ENCODE peak calls at places on chromosomes 4 and X, in five cellular contexts. V, T, P, F and A are unnamed samples.

GRCh38 chr4:16626945-16627344 is 271.5 kb downstream of the LDB2 start:
- DNase-seq in T (no peak), F (no peak), P (no peak), V (no peak), A (no peak)

GRCh38 chr4:4541040-4541631 is 712 bp downstream of the STX18 start:
- DNase-seq in F (no peak), V (no peak), P (no peak), T (no peak), A (peak)

GRCh38 chr4:105140684-105141490 is 5.8 kb upstream of the TET2 start:
- DNase-seq in P (no peak), F (peak), T (no peak), V (no peak), A (peak)

GRCh38 chr4:164615964-164616363 is 138.0 kb upstream of the SMIM31 start:
- DNase-seq in V (no peak), T (no peak), F (no peak), P (no peak), A (no peak)

GRCh38 chr4:137608085-137608484 is 75.8 kb upstream of the PCDH18 start:
- DNase-seq in T (no peak), P (no peak), V (no peak), F (no peak), A (no peak)

GRCh38 chr4:130368668-130369067 is 1272.7 kb downstream of the C4orf33 start:
- DNase-seq in V (no peak), T (no peak), F (no peak), P (no peak), A (no peak)

GRCh38 chrX:41491267-41492004 is 44.3 kb downstream of the NYX start:
- DNase-seq in V (no peak), P (no peak), T (no peak), F (peak), A (no peak)

GRCh38 chrX:23841847-23842522 is 59.0 kb downstream of the SAT1 start:
- DNase-seq in F (no peak), V (no peak), T (no peak), P (no peak), A (no peak)

GRCh38 chr4:163609046-163609445 is 114.6 kb downstream of the TMA16 start:
- DNase-seq in F (no peak), T (no peak), P (no peak), V (no peak), A (no peak)

GRCh38 chr4:148173397-148174017 is 268.7 kb downstream of the NR3C2 start:
- DNase-seq in T (no peak), V (no peak), F (no peak), P (no peak), A (no peak)

GRCh38 chr4:80197601-80198444 is 520 bp downstream of the PRDM8 start:
- DNase-seq in P (no peak), V (no peak), T (no peak), F (no peak), A (peak)

GRCh38 chr4:159443975-159444374 is 341.1 kb downstream of the RAPGEF2 start:
- DNase-seq in P (no peak), F (no peak), V (no peak), T (no peak), A (no peak)

GRCh38 chr4:52107336-52107735 is 56.2 kb downstream of the SPATA18 start:
- DNase-seq in V (no peak), P (no peak), F (no peak), T (no peak), A (no peak)

GRCh38 chrX:53595266-53595810 is 91.2 kb downstream of the HUWE1 start:
- DNase-seq in V (no peak), P (no peak), F (no peak), T (no peak), A (no peak)

GRCh38 chrX:7242613-7243012 is 94.7 kb upstream of the PUDP start:
- DNase-seq in F (no peak), P (no peak), V (no peak), T (no peak), A (no peak)

GRCh38 chrX:135984220-135984619 is 1.0 kb upstream of the SLC9A6 start:
- DNase-seq in F (no peak), T (no peak), P (no peak), V (no peak), A (no peak)

GRCh38 chrX:135988245-135988644 is 3.0 kb downstream of the SLC9A6 start:
- DNase-seq in T (no peak), P (no peak), F (no peak), V (no peak), A (no peak)

GRCh38 chrX:135982860-135983259 is 2.4 kb upstream of the SLC9A6 start:
- DNase-seq in F (no peak), V (no peak), T (no peak), P (no peak), A (no peak)

GRCh38 chrX:135985974-135986312 is 708 bp downstream of the SLC9A6 start:
- DNase-seq in V (no peak), P (no peak), T (peak), F (no peak), A (no peak)

GRCh38 chrX:135985123-135985973 is at the start of gene SLC9A6:
- DNase-seq in P (peak), F (peak), T (peak), V (peak), A (peak)
- H3K27ac ChIP-seq in P (peak), F (peak), T (peak), V (peak), A (peak)

DNA sequence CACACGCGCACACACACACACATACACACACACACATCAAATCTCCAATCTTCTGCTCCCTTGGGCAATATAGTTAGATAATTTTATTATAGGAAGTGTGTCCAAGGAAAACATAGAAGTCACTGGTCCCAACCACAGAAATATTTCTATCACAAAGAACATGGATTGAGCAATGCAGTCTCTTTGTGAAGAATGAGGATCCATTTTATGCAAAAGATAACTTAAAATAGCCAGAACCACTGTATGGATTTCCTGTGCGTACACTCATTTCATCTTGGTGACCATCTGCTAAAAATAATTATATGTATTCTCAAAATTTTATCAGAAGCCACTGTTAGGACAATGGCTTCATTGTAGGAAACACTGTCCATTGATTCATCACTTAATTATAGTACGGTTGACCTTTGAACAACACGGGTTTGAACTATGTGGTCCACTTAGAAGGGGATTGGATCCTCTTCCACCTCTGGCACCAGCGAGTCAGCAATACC is 169.6 kb upstream of the MXRA5 start:
- DNase-seq in V (no peak), F (no peak), P (no peak), T (no peak), A (no peak)
- H3K27ac ChIP-seq in V (no peak), F (no peak), P (no peak), T (no peak), A (no peak)

GRCh38 chr4:134202136-134202535 is 547 bp upstream of the PABPC4L start:
- DNase-seq in F (no peak), P (no peak), V (no peak), T (no peak), A (no peak)

GRCh38 chr4:134202557-134202956 is 968 bp upstream of the PABPC4L start:
- DNase-seq in T (no peak), V (no peak), P (no peak), F (no peak), A (no peak)

GRCh38 chr4:134200811-134201215 is 776 bp downstream of the PABPC4L start:
- DNase-seq in V (no peak), T (no peak), P (no peak), F (no peak), A (no peak)

DNA sequence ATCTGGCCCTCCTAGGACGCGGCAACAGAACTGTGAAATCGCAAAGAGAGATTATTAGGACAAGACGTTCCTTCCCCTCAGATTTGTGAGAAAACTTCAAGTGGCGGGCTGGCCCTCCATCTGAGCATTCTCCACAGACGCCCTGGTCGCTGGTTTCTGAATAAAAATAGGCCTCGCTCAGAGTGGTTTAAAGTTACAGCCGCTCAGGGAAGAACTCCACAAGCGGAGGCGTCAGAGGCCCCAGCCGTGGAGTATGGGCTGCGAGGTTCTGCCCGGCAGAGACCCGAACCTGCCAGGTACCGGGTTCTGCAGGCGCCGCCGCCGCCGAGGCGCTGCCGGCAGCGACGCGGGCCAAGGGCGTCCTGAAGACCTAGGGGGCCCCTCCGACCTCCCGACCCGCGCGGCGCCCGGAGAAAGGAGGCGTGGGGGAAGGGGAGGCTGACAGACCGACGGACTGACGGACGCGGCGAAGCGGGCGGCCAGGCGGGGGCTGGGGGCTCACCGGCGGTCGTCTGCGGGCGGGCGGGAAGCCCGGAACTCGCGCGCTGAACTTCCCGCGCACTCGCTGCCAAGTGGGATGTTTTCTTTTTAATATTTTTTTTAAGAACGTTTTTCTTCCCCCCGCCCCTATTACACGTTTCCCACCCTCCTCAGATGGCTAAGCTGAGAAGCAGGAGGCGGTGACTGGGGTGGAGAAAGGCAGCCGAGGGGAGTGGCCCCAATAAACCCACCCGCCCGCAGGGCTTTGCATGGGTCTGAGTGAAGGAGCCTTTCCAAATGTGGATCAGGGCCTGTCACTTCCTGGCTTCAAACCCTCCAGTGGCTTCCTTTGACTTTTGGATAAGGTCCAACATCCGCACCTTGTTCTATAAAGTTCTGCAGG is at the start of gene PABPC4L:
- DNase-seq in T (peak), F (peak), V (no peak), P (peak), A (peak)
- H3K27ac ChIP-seq in T (peak), F (no peak), V (no peak), P (peak), A (peak)

GRCh38 chr4:139589619-139590018 is 33.6 kb upstream of the SETD7 start:
- DNase-seq in P (no peak), V (no peak), F (no peak), T (no peak), A (no peak)
- H3K27ac ChIP-seq in P (no peak), V (no peak), F (no peak), T (no peak), A (no peak)